ENCODE peak calls at places on chromosome 11, in four cellular contexts. B, H, C and E are unnamed samples.

GRCh38 chr11:125224391-125225015 is 60.0 kb downstream of the PKNOX2 start:
- DNase-seq in B (no peak), H (no peak), C (no peak), E (no peak)

GRCh38 chr11:78406568-78407196 is 10.9 kb downstream of the GAB2 start:
- DNase-seq in B (no peak), H (no peak), C (no peak), E (no peak)

GRCh38 chr11:124285610-124286344 is 28.0 kb downstream of the OR8D1 start:
- DNase-seq in B (no peak), H (peak; percentile 9), C (no peak), E (no peak)

GRCh38 chr11:2975594-2975993 is 16.5 kb downstream of the NAP1L4 start:
- DNase-seq in B (no peak), H (peak; percentile 4), C (peak; percentile 58), E (peak; percentile 21)

GRCh38 chr11:11978792-11979486 is 29.5 kb downstream of the DKK3 start:
- DNase-seq in B (no peak), H (no peak), C (no peak), E (no peak)

GRCh38 chr11:16630651-16631050 is 107.8 kb upstream of the C11orf58 start:
- DNase-seq in B (no peak), H (no peak), C (no peak), E (no peak)

GRCh38 chr11:77658213-77659013 is 20.8 kb upstream of the CLNS1A start:
- DNase-seq in B (no peak), H (no peak), C (no peak), E (no peak)

GRCh38 chr11:113628912-113629311 is 77.2 kb downstream of the TMPRSS5 start:
- DNase-seq in B (no peak), H (no peak), C (no peak), E (peak; percentile 96)

GRCh38 chr11:31641477-31642062 is 132.0 kb downstream of the ELP4 start:
- DNase-seq in B (no peak), H (peak; percentile 51), C (no peak), E (peak; percentile 60)

GRCh38 chr11:9664276-9665171 is 647 bp downstream of the SWAP70 start:
- DNase-seq in B (peak; percentile 73), H (no peak), C (no peak), E (peak; percentile 61)

GRCh38 chr11:111123463-111124398 is 121.8 kb upstream of the POU2AF2 start:
- DNase-seq in B (no peak), H (no peak), C (no peak), E (no peak)

GRCh38 chr11:36478700-36479329 is 31.3 kb downstream of the TRAF6 start:
- DNase-seq in B (no peak), H (peak; percentile 13), C (peak; percentile 46), E (peak; percentile 33)

GRCh38 chr11:32297629-32298028 is 137.7 kb downstream of the WT1 start:
- DNase-seq in B (no peak), H (peak; percentile 7), C (no peak), E (no peak)

GRCh38 chr11:76672431-76673163 is 2.0 kb upstream of the LRRC32 start:
- DNase-seq in B (no peak), H (no peak), C (no peak), E (no peak)

GRCh38 chr11:115657586-115657985 is 153.4 kb upstream of the CADM1 start:
- DNase-seq in B (no peak), H (no peak), C (no peak), E (no peak)

GRCh38 chr11:20154381-20154780 is 5.9 kb downstream of the DBX1 start:
- DNase-seq in B (no peak), H (no peak), C (no peak), E (no peak)

GRCh38 chr11:94638902-94639373 is 71.8 kb downstream of the PIWIL4 start:
- DNase-seq in B (no peak), H (no peak), C (no peak), E (no peak)

GRCh38 chr11:91265946-91266345 is 958.7 kb upstream of the FAT3 start:
- DNase-seq in B (no peak), H (no peak), C (no peak), E (no peak)

GRCh38 chr11:44178381-44178780 is 82.9 kb downstream of the EXT2 start:
- DNase-seq in B (no peak), H (no peak), C (no peak), E (no peak)

GRCh38 chr11:64153831-64154230 is 12.1 kb downstream of the MACROD1 start:
- DNase-seq in B (no peak), H (no peak), C (no peak), E (no peak)

GRCh38 chr11:5713695-5714094 is 22.6 kb upstream of the OR56B1 start:
- DNase-seq in B (no peak), H (no peak), C (no peak), E (no peak)

GRCh38 chr11:40129276-40129675 is 1330.2 kb downstream of the LRRC4C start:
- DNase-seq in B (no peak), H (no peak), C (no peak), E (peak; percentile 10)

GRCh38 chr11:104968365-104968855 is at the start of gene CASP4:
- DNase-seq in B (no peak), H (peak; percentile 29), C (no peak), E (peak; percentile 57)